ENCODE peak calls at places on chromosomes 5 and 9, in five cellular contexts. One of them, this sample, is unnamed.

GRCh38 chr5:172713113-172713808 is 57.7 kb downstream of the DUSP1 start:
- DNase-seq in SK-N-SH: peak; percentile 86
- DNase-seq in HepG2: no peak
- DNase-seq in GM12878: no peak
- DNase-seq in HCT116: no peak
- DNase-seq in this sample: peak; percentile 70

GRCh38 chr5:170809551-170809950 is 26.0 kb downstream of the GABRP start:
- DNase-seq in SK-N-SH: peak; percentile 41
- DNase-seq in HepG2: no peak
- DNase-seq in HCT116: peak; percentile 34
- DNase-seq in GM12878: no peak
- DNase-seq in this sample: no peak

GRCh38 chr5:149799119-149799623 is 69.1 kb downstream of the PPARGC1B start:
- DNase-seq in HCT116: no peak
- DNase-seq in HepG2: peak; percentile 21
- DNase-seq in GM12878: no peak
- DNase-seq in SK-N-SH: peak; percentile 53
- DNase-seq in this sample: no peak

GRCh38 chr9:121735065-121735791 is 83.8 kb downstream of the DAB2IP start:
- DNase-seq in HCT116: no peak
- DNase-seq in SK-N-SH: no peak
- DNase-seq in GM12878: no peak
- DNase-seq in HepG2: peak; percentile 62
- DNase-seq in this sample: peak; percentile 34

GRCh38 chr9:99762470-99762869 is 59.2 kb upstream of the NR4A3 start:
- DNase-seq in HCT116: no peak
- DNase-seq in HepG2: no peak
- DNase-seq in GM12878: peak; percentile 62
- DNase-seq in SK-N-SH: no peak
- DNase-seq in this sample: no peak

GRCh38 chr5:168347786-168348414 is 56.5 kb downstream of the WWC1 start:
- DNase-seq in GM12878: no peak
- DNase-seq in HCT116: no peak
- DNase-seq in SK-N-SH: no peak
- DNase-seq in HepG2: no peak
- DNase-seq in this sample: no peak

GRCh38 chr9:126664893-126665695 is 51.4 kb downstream of the LMX1B start:
- DNase-seq in HepG2: no peak
- DNase-seq in HCT116: no peak
- DNase-seq in GM12878: no peak
- DNase-seq in SK-N-SH: peak; percentile 55
- DNase-seq in this sample: no peak

GRCh38 chr9:128145536-128145935 is 3.7 kb upstream of the LCN2 start:
- DNase-seq in HepG2: no peak
- DNase-seq in GM12878: no peak
- DNase-seq in SK-N-SH: no peak
- DNase-seq in HCT116: no peak
- DNase-seq in this sample: no peak

GRCh38 chr9:105069285-105070065 is 141.5 kb upstream of the ABCA1 start:
- DNase-seq in GM12878: no peak
- DNase-seq in HepG2: peak; percentile 58
- DNase-seq in SK-N-SH: no peak
- DNase-seq in HCT116: no peak
- DNase-seq in this sample: no peak

GRCh38 chr5:95940758-95941682 is 20.6 kb downstream of the ELL2 start:
- DNase-seq in HCT116: no peak
- DNase-seq in HepG2: no peak
- DNase-seq in GM12878: no peak
- DNase-seq in SK-N-SH: peak; percentile 8
- DNase-seq in this sample: no peak

GRCh38 chr5:115580941-115581340 is 21.3 kb downstream of the TICAM2 start:
- DNase-seq in HCT116: no peak
- DNase-seq in SK-N-SH: no peak
- DNase-seq in HepG2: no peak
- DNase-seq in GM12878: no peak
- DNase-seq in this sample: no peak

GRCh38 chr5:180335614-180336233 is 17.4 kb downstream of the GFPT2 start:
- DNase-seq in HepG2: no peak
- DNase-seq in HCT116: no peak
- DNase-seq in GM12878: no peak
- DNase-seq in SK-N-SH: no peak
- DNase-seq in this sample: no peak

GRCh38 chr9:131335356-131335755 is 45.8 kb downstream of the PLPP7 start:
- DNase-seq in SK-N-SH: no peak
- DNase-seq in HCT116: no peak
- DNase-seq in GM12878: no peak
- DNase-seq in HepG2: no peak
- DNase-seq in this sample: no peak

GRCh38 chr5:148147415-148147814 is 20.9 kb upstream of the SPINK14 start:
- DNase-seq in HepG2: peak; percentile 81
- DNase-seq in HCT116: no peak
- DNase-seq in SK-N-SH: no peak
- DNase-seq in GM12878: no peak
- DNase-seq in this sample: no peak

GRCh38 chr9:135531096-135531495 is 9.9 kb downstream of the LCN1 start:
- DNase-seq in HepG2: no peak
- DNase-seq in HCT116: no peak
- DNase-seq in SK-N-SH: no peak
- DNase-seq in GM12878: no peak
- DNase-seq in this sample: no peak

GRCh38 chr5:15074651-15075050 is 203.1 kb upstream of the ANKH start:
- DNase-seq in HepG2: no peak
- DNase-seq in SK-N-SH: no peak
- DNase-seq in GM12878: no peak
- DNase-seq in HCT116: no peak
- DNase-seq in this sample: no peak

GRCh38 chr5:83844320-83845068 is 123.8 kb upstream of the HAPLN1 start:
- DNase-seq in GM12878: peak; percentile 79
- DNase-seq in SK-N-SH: no peak
- DNase-seq in HCT116: no peak
- DNase-seq in HepG2: no peak
- DNase-seq in this sample: no peak

GRCh38 chr5:59553992-59554391 is 339.5 kb downstream of the PDE4D start:
- DNase-seq in HCT116: no peak
- DNase-seq in GM12878: no peak
- DNase-seq in HepG2: no peak
- DNase-seq in SK-N-SH: no peak
- DNase-seq in this sample: no peak

GRCh38 chr5:100161868-100162267 is 373.3 kb upstream of the FAM174A start:
- DNase-seq in GM12878: no peak
- DNase-seq in HepG2: no peak
- DNase-seq in HCT116: no peak
- DNase-seq in SK-N-SH: no peak
- DNase-seq in this sample: no peak

GRCh38 chr5:149583394-149583793 is 2.1 kb downstream of the ARHGEF37 start:
- DNase-seq in HCT116: no peak
- DNase-seq in SK-N-SH: no peak
- DNase-seq in GM12878: no peak
- DNase-seq in HepG2: no peak
- DNase-seq in this sample: no peak

GRCh38 chr5:1639757-1640156 is 116.0 kb upstream of the LPCAT1 start:
- DNase-seq in GM12878: no peak
- DNase-seq in HCT116: no peak
- DNase-seq in HepG2: no peak
- DNase-seq in SK-N-SH: no peak
- DNase-seq in this sample: peak; percentile 9

GRCh38 chr9:69380811-69381210 is 55.8 kb downstream of the ENTREP1 start:
- DNase-seq in HCT116: no peak
- DNase-seq in SK-N-SH: no peak
- DNase-seq in HepG2: no peak
- DNase-seq in GM12878: no peak
- DNase-seq in this sample: no peak

GRCh38 chr5:112329429-112330090 is 89.5 kb downstream of the EPB41L4A start:
- DNase-seq in HCT116: no peak
- DNase-seq in SK-N-SH: peak; percentile 21
- DNase-seq in HepG2: no peak
- DNase-seq in GM12878: peak; percentile 38
- DNase-seq in this sample: no peak

GRCh38 chr5:177491429-177491945 is 5.9 kb downstream of the PDLIM7 start:
- DNase-seq in SK-N-SH: peak; percentile 91
- DNase-seq in HepG2: peak; percentile 65
- DNase-seq in GM12878: no peak
- DNase-seq in HCT116: no peak
- DNase-seq in this sample: peak; percentile 97

GRCh38 chr5:147658293-147658932 is 124.1 kb downstream of the JAKMIP2 start:
- DNase-seq in HepG2: no peak
- DNase-seq in GM12878: no peak
- DNase-seq in SK-N-SH: no peak
- DNase-seq in HCT116: no peak
- DNase-seq in this sample: no peak

GRCh38 chr5:72244862-72245371 is 75.1 kb downstream of the MRPS27 start:
- DNase-seq in HepG2: peak; percentile 54
- DNase-seq in SK-N-SH: peak; percentile 43
- DNase-seq in HCT116: peak; percentile 24
- DNase-seq in GM12878: no peak
- DNase-seq in this sample: peak; percentile 54

GRCh38 chr5:132221781-132222648 is 5.6 kb downstream of the P4HA2 start:
- DNase-seq in HepG2: no peak
- DNase-seq in HCT116: no peak
- DNase-seq in SK-N-SH: no peak
- DNase-seq in GM12878: no peak
- DNase-seq in this sample: no peak

GRCh38 chr5:173001229-173001841 is 17.8 kb downstream of the ATP6V0E1 start:
- DNase-seq in SK-N-SH: no peak
- DNase-seq in GM12878: peak; percentile 51
- DNase-seq in HepG2: no peak
- DNase-seq in HCT116: no peak
- DNase-seq in this sample: no peak

GRCh38 chr5:168752416-168753190 is 173.4 kb upstream of the PANK3 start:
- DNase-seq in HCT116: no peak
- DNase-seq in SK-N-SH: no peak
- DNase-seq in HepG2: no peak
- DNase-seq in GM12878: no peak
- DNase-seq in this sample: no peak

GRCh38 chr5:88058625-88059024 is 210.0 kb downstream of the TMEM161B start:
- DNase-seq in HCT116: no peak
- DNase-seq in SK-N-SH: no peak
- DNase-seq in HepG2: no peak
- DNase-seq in GM12878: no peak
- DNase-seq in this sample: no peak

GRCh38 chr5:113380299-113381014 is 54.3 kb downstream of the TSSK1B start:
- DNase-seq in SK-N-SH: no peak
- DNase-seq in HCT116: no peak
- DNase-seq in HepG2: no peak
- DNase-seq in GM12878: no peak
- DNase-seq in this sample: no peak

GRCh38 chr9:87699835-87700234 is 26.1 kb upstream of the CTSL start:
- DNase-seq in HepG2: no peak
- DNase-seq in GM12878: no peak
- DNase-seq in HCT116: no peak
- DNase-seq in SK-N-SH: no peak
- DNase-seq in this sample: no peak

GRCh38 chr9:124717597-124717996 is 53.5 kb downstream of the NR6A1 start:
- DNase-seq in GM12878: no peak
- DNase-seq in HCT116: no peak
- DNase-seq in SK-N-SH: no peak
- DNase-seq in HepG2: no peak
- DNase-seq in this sample: no peak

GRCh38 chr5:1405539-1406530 is 39.4 kb downstream of the SLC6A3 start:
- DNase-seq in SK-N-SH: no peak
- DNase-seq in HCT116: no peak
- DNase-seq in GM12878: no peak
- DNase-seq in HepG2: no peak
- DNase-seq in this sample: no peak

DNA sequence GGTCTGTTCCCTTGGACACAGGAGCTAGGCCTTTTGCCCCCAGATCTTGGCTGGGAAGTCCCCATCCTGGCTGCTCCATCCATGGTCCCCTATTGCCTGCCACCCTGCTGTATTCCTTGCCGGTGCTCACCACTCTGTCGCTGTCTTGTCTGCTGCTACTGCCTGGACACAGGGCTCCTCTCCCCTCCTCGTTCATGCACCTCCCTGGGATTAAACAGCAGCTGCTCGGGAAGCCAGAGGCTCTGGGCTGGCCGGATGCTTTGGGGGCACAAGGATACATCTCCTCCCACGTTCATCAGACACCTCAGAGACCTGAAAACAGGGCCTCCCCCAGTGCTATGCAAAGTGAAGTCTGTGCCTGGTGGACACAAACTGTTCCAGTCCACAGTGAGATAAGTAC is 110.4 kb downstream of the ZNF354C start:
- DNase-seq in HCT116: no peak
- DNase-seq in HepG2: no peak
- DNase-seq in SK-N-SH: no peak
- DNase-seq in GM12878: no peak
- DNase-seq in this sample: no peak
- TF ChIP-seq CTCF in HCT116: no peak
- TF ChIP-seq CTCF in HepG2: no peak
- TF ChIP-seq CTCF in SK-N-SH: no peak
- TF ChIP-seq CTCF in GM12878: no peak
- TF ChIP-seq CTCF in this sample: no peak

GRCh38 chr9:15239816-15240215 is 67.2 kb downstream of the TTC39B start:
- DNase-seq in HCT116: no peak
- DNase-seq in GM12878: no peak
- DNase-seq in HepG2: no peak
- DNase-seq in SK-N-SH: no peak
- DNase-seq in this sample: no peak
- TF ChIP-seq ZBTB33 in HCT116: no peak
- TF ChIP-seq ZBTB33 in GM12878: no peak
- TF ChIP-seq ZBTB33 in HepG2: no peak
- TF ChIP-seq ZBTB33 in SK-N-SH: no peak
- TF ChIP-seq ZBTB33 in this sample: no peak

GRCh38 chr9:91948423-91949292 is 1.4 kb downstream of the ROR2 start:
- DNase-seq in HepG2: no peak
- DNase-seq in SK-N-SH: peak; percentile 79
- DNase-seq in GM12878: no peak
- DNase-seq in HCT116: peak; percentile 65
- DNase-seq in this sample: peak; percentile 91
- TF ChIP-seq CTCF in HepG2: no peak
- TF ChIP-seq CTCF in SK-N-SH: no peak
- TF ChIP-seq CTCF in GM12878: no peak
- TF ChIP-seq CTCF in HCT116: peak; percentile 38
- TF ChIP-seq CTCF in this sample: peak; percentile 76

GRCh38 chr5:141992349-141992963 is 20.4 kb downstream of the GNPDA1 start:
- DNase-seq in SK-N-SH: peak; percentile 65
- DNase-seq in HepG2: peak; percentile 55
- DNase-seq in HCT116: no peak
- DNase-seq in GM12878: no peak
- DNase-seq in this sample: peak; percentile 55
- TF ChIP-seq ZBTB33 in SK-N-SH: no peak
- TF ChIP-seq ZBTB33 in HepG2: no peak
- TF ChIP-seq ZBTB33 in HCT116: no peak
- TF ChIP-seq ZBTB33 in GM12878: no peak
- TF ChIP-seq ZBTB33 in this sample: no peak